ENCODE peak calls at places on chromosome 6, in four cellular contexts. One of them, this sample, is unnamed.

GRCh38 chr6:112879920-112880413 is 532.8 kb downstream of the RFPL4B start:
- DNase-seq in NCI-H69: peak
- DNase-seq in kidney: peak
- DNase-seq in amniotic stem cell: no peak
- DNase-seq in this sample: peak

GRCh38 chr6:113693866-113694265 is 163.3 kb upstream of the MARCKS start:
- DNase-seq in NCI-H69: no peak
- DNase-seq in amniotic stem cell: no peak
- DNase-seq in kidney: no peak
- DNase-seq in this sample: no peak

GRCh38 chr6:145763742-145764141 is 28.4 kb upstream of the EPM2A start:
- DNase-seq in kidney: no peak
- DNase-seq in NCI-H69: no peak
- DNase-seq in amniotic stem cell: no peak
- DNase-seq in this sample: no peak

GRCh38 chr6:114100421-114100820 is 129.5 kb upstream of the HDAC2 start:
- DNase-seq in NCI-H69: no peak
- DNase-seq in kidney: no peak
- DNase-seq in amniotic stem cell: no peak
- DNase-seq in this sample: no peak

GRCh38 chr6:144559865-144560603 is 274.9 kb downstream of the UTRN start:
- DNase-seq in NCI-H69: no peak
- DNase-seq in kidney: no peak
- DNase-seq in amniotic stem cell: peak
- DNase-seq in this sample: no peak

GRCh38 chr6:169167581-169168301 is 85.9 kb downstream of the THBS2 start:
- DNase-seq in amniotic stem cell: peak
- DNase-seq in kidney: peak
- DNase-seq in NCI-H69: no peak
- DNase-seq in this sample: peak

GRCh38 chr6:45663181-45664180 is 285.7 kb upstream of the SUPT3H start:
- DNase-seq in NCI-H69: no peak
- DNase-seq in amniotic stem cell: no peak
- DNase-seq in kidney: peak
- DNase-seq in this sample: no peak

GRCh38 chr6:22145823-22146379 is 150.9 kb downstream of the PRL start:
- DNase-seq in NCI-H69: peak
- DNase-seq in kidney: peak
- DNase-seq in amniotic stem cell: peak
- DNase-seq in this sample: peak

GRCh38 chr6:16168121-16168520 is 39.2 kb downstream of the MYLIP start:
- DNase-seq in amniotic stem cell: no peak
- DNase-seq in NCI-H69: no peak
- DNase-seq in kidney: no peak
- DNase-seq in this sample: no peak

GRCh38 chr6:44679906-44680698 is 292.6 kb downstream of the CDC5L start:
- DNase-seq in amniotic stem cell: no peak
- DNase-seq in NCI-H69: no peak
- DNase-seq in kidney: no peak
- DNase-seq in this sample: peak

GRCh38 chr6:166488081-166488685 is 98.3 kb downstream of the RAMACL start:
- DNase-seq in NCI-H69: no peak
- DNase-seq in kidney: peak
- DNase-seq in amniotic stem cell: no peak
- DNase-seq in this sample: no peak

GRCh38 chr6:82484001-82484400 is 120.4 kb downstream of the TPBG start:
- DNase-seq in amniotic stem cell: no peak
- DNase-seq in NCI-H69: no peak
- DNase-seq in kidney: no peak
- DNase-seq in this sample: no peak

GRCh38 chr6:95723638-95724037 is 146.3 kb downstream of the MANEA start:
- DNase-seq in NCI-H69: peak
- DNase-seq in amniotic stem cell: no peak
- DNase-seq in kidney: no peak
- DNase-seq in this sample: no peak

GRCh38 chr6:158831571-158831970 is 12.4 kb upstream of the EZR start:
- DNase-seq in kidney: no peak
- DNase-seq in amniotic stem cell: no peak
- DNase-seq in NCI-H69: no peak
- DNase-seq in this sample: no peak

GRCh38 chr6:168574699-168575195 is 133.8 kb downstream of the SMOC2 start:
- DNase-seq in amniotic stem cell: no peak
- DNase-seq in NCI-H69: no peak
- DNase-seq in kidney: peak
- DNase-seq in this sample: no peak

GRCh38 chr6:130743175-130743574 is 84.0 kb upstream of the SMLR1 start:
- DNase-seq in kidney: no peak
- DNase-seq in NCI-H69: no peak
- DNase-seq in amniotic stem cell: no peak
- DNase-seq in this sample: peak

GRCh38 chr6:168219167-168219566 is 100.4 kb downstream of the DACT2 start:
- DNase-seq in NCI-H69: no peak
- DNase-seq in kidney: peak
- DNase-seq in amniotic stem cell: no peak
- DNase-seq in this sample: no peak

GRCh38 chr6:9711313-9711712 is 703.6 kb downstream of the TFAP2A start:
- DNase-seq in kidney: no peak
- DNase-seq in amniotic stem cell: no peak
- DNase-seq in NCI-H69: peak
- DNase-seq in this sample: no peak

GRCh38 chr6:21792177-21792576 is 198.6 kb downstream of the SOX4 start:
- DNase-seq in kidney: no peak
- DNase-seq in amniotic stem cell: no peak
- DNase-seq in NCI-H69: no peak
- DNase-seq in this sample: no peak

GRCh38 chr6:85764844-85765243 is 122.2 kb upstream of the SYNCRIP start:
- DNase-seq in NCI-H69: no peak
- DNase-seq in kidney: no peak
- DNase-seq in amniotic stem cell: no peak
- DNase-seq in this sample: no peak

GRCh38 chr6:88882536-88882935 is 80.9 kb downstream of the RNGTT start:
- DNase-seq in kidney: no peak
- DNase-seq in NCI-H69: no peak
- DNase-seq in amniotic stem cell: no peak
- DNase-seq in this sample: no peak

GRCh38 chr6:15620616-15621015 is 42.2 kb downstream of the DTNBP1 start:
- DNase-seq in kidney: no peak
- DNase-seq in amniotic stem cell: no peak
- DNase-seq in NCI-H69: peak
- DNase-seq in this sample: peak

GRCh38 chr6:110181131-110182027 is 1.2 kb downstream of the CDC40 start:
- DNase-seq in kidney: no peak
- DNase-seq in NCI-H69: no peak
- DNase-seq in amniotic stem cell: no peak
- DNase-seq in this sample: no peak

GRCh38 chr6:112694986-112695385 is 347.9 kb downstream of the RFPL4B start:
- DNase-seq in kidney: no peak
- DNase-seq in amniotic stem cell: no peak
- DNase-seq in NCI-H69: peak
- DNase-seq in this sample: no peak